ENCODE peak calls at places on chromosomes 3 and 15, in six cellular contexts. One of them, this sample, is unnamed.

GRCh38 chr3:37779289-37780152 is 82.2 kb upstream of the CTDSPL start:
- DNase-seq in NCI-H1417 treated with DMSO at 0.1 percent for 48 hours: no peak
- DNase-seq in activated CD4-positive, CD25-positive, alpha-beta regulatory T cell treated with anti-CD3 and anti-CD28 coated beads, Interleukin-2, amount 50 U/mL, for 16 hours: no peak
- DNase-seq in substantia nigra: peak
- DNase-seq in endothelial cell: peak
- DNase-seq in AG04449: peak
- DNase-seq in this sample: no peak

GRCh38 chr3:169914321-169914720 is 2.9 kb downstream of the SAMD7 start:
- DNase-seq in NCI-H1417 treated with DMSO at 0.1 percent for 48 hours: no peak
- DNase-seq in activated CD4-positive, CD25-positive, alpha-beta regulatory T cell treated with anti-CD3 and anti-CD28 coated beads, Interleukin-2, amount 50 U/mL, for 16 hours: no peak
- DNase-seq in substantia nigra: no peak
- DNase-seq in endothelial cell: no peak
- DNase-seq in AG04449: no peak
- DNase-seq in this sample: no peak

GRCh38 chr3:183410280-183410679 is 18.1 kb downstream of the MCF2L2 start:
- DNase-seq in NCI-H1417 treated with DMSO at 0.1 percent for 48 hours: no peak
- DNase-seq in activated CD4-positive, CD25-positive, alpha-beta regulatory T cell treated with anti-CD3 and anti-CD28 coated beads, Interleukin-2, amount 50 U/mL, for 16 hours: no peak
- DNase-seq in substantia nigra: no peak
- DNase-seq in endothelial cell: no peak
- DNase-seq in AG04449: no peak
- DNase-seq in this sample: no peak

GRCh38 chr15:42137461-42138261 is 18.8 kb downstream of the PLA2G4F start:
- DNase-seq in NCI-H1417 treated with DMSO at 0.1 percent for 48 hours: no peak
- DNase-seq in activated CD4-positive, CD25-positive, alpha-beta regulatory T cell treated with anti-CD3 and anti-CD28 coated beads, Interleukin-2, amount 50 U/mL, for 16 hours: no peak
- DNase-seq in substantia nigra: peak
- DNase-seq in endothelial cell: peak
- DNase-seq in AG04449: no peak
- DNase-seq in this sample: peak

GRCh38 chr15:51796777-51797474 is 32.5 kb upstream of the TMOD3 start:
- DNase-seq in NCI-H1417 treated with DMSO at 0.1 percent for 48 hours: no peak
- DNase-seq in activated CD4-positive, CD25-positive, alpha-beta regulatory T cell treated with anti-CD3 and anti-CD28 coated beads, Interleukin-2, amount 50 U/mL, for 16 hours: no peak
- DNase-seq in substantia nigra: no peak
- DNase-seq in endothelial cell: no peak
- DNase-seq in AG04449: no peak
- DNase-seq in this sample: no peak

GRCh38 chr15:87365221-87365620 is 891.3 kb downstream of the NTRK3 start:
- DNase-seq in NCI-H1417 treated with DMSO at 0.1 percent for 48 hours: no peak
- DNase-seq in activated CD4-positive, CD25-positive, alpha-beta regulatory T cell treated with anti-CD3 and anti-CD28 coated beads, Interleukin-2, amount 50 U/mL, for 16 hours: no peak
- DNase-seq in substantia nigra: no peak
- DNase-seq in endothelial cell: no peak
- DNase-seq in AG04449: peak
- DNase-seq in this sample: peak

GRCh38 chr15:78537266-78537665 is 3.0 kb upstream of the PSMA4 start:
- DNase-seq in NCI-H1417 treated with DMSO at 0.1 percent for 48 hours: no peak
- DNase-seq in activated CD4-positive, CD25-positive, alpha-beta regulatory T cell treated with anti-CD3 and anti-CD28 coated beads, Interleukin-2, amount 50 U/mL, for 16 hours: no peak
- DNase-seq in substantia nigra: no peak
- DNase-seq in endothelial cell: no peak
- DNase-seq in AG04449: no peak
- DNase-seq in this sample: no peak

GRCh38 chr3:156483426-156483825 is 71.5 kb downstream of the SSR3 start:
- DNase-seq in NCI-H1417 treated with DMSO at 0.1 percent for 48 hours: no peak
- DNase-seq in activated CD4-positive, CD25-positive, alpha-beta regulatory T cell treated with anti-CD3 and anti-CD28 coated beads, Interleukin-2, amount 50 U/mL, for 16 hours: peak
- DNase-seq in substantia nigra: no peak
- DNase-seq in endothelial cell: no peak
- DNase-seq in AG04449: no peak
- DNase-seq in this sample: peak

GRCh38 chr15:42890161-42890913 is 30.2 kb downstream of the TTBK2 start:
- DNase-seq in NCI-H1417 treated with DMSO at 0.1 percent for 48 hours: no peak
- DNase-seq in activated CD4-positive, CD25-positive, alpha-beta regulatory T cell treated with anti-CD3 and anti-CD28 coated beads, Interleukin-2, amount 50 U/mL, for 16 hours: no peak
- DNase-seq in substantia nigra: no peak
- DNase-seq in endothelial cell: no peak
- DNase-seq in AG04449: peak
- DNase-seq in this sample: peak

GRCh38 chr3:56783644-56784451 is 17.9 kb downstream of the ARHGEF3 start:
- DNase-seq in NCI-H1417 treated with DMSO at 0.1 percent for 48 hours: no peak
- DNase-seq in activated CD4-positive, CD25-positive, alpha-beta regulatory T cell treated with anti-CD3 and anti-CD28 coated beads, Interleukin-2, amount 50 U/mL, for 16 hours: peak
- DNase-seq in substantia nigra: peak
- DNase-seq in endothelial cell: no peak
- DNase-seq in AG04449: peak
- DNase-seq in this sample: no peak

GRCh38 chr3:169710619-169711018 is 47.1 kb upstream of the MECOM start:
- DNase-seq in NCI-H1417 treated with DMSO at 0.1 percent for 48 hours: no peak
- DNase-seq in activated CD4-positive, CD25-positive, alpha-beta regulatory T cell treated with anti-CD3 and anti-CD28 coated beads, Interleukin-2, amount 50 U/mL, for 16 hours: no peak
- DNase-seq in substantia nigra: no peak
- DNase-seq in endothelial cell: no peak
- DNase-seq in AG04449: no peak
- DNase-seq in this sample: no peak

GRCh38 chr15:29774900-29775299 is 47.4 kb downstream of the TJP1 start:
- DNase-seq in NCI-H1417 treated with DMSO at 0.1 percent for 48 hours: no peak
- DNase-seq in activated CD4-positive, CD25-positive, alpha-beta regulatory T cell treated with anti-CD3 and anti-CD28 coated beads, Interleukin-2, amount 50 U/mL, for 16 hours: no peak
- DNase-seq in substantia nigra: no peak
- DNase-seq in endothelial cell: no peak
- DNase-seq in AG04449: no peak
- DNase-seq in this sample: peak

GRCh38 chr3:107816082-107816481 is 274.7 kb downstream of the CD47 start:
- DNase-seq in NCI-H1417 treated with DMSO at 0.1 percent for 48 hours: no peak
- DNase-seq in activated CD4-positive, CD25-positive, alpha-beta regulatory T cell treated with anti-CD3 and anti-CD28 coated beads, Interleukin-2, amount 50 U/mL, for 16 hours: no peak
- DNase-seq in substantia nigra: no peak
- DNase-seq in endothelial cell: no peak
- DNase-seq in AG04449: no peak
- DNase-seq in this sample: no peak

GRCh38 chr3:52532517-52532837 is 1.2 kb downstream of the NT5DC2 start:
- DNase-seq in NCI-H1417 treated with DMSO at 0.1 percent for 48 hours: no peak
- DNase-seq in activated CD4-positive, CD25-positive, alpha-beta regulatory T cell treated with anti-CD3 and anti-CD28 coated beads, Interleukin-2, amount 50 U/mL, for 16 hours: no peak
- DNase-seq in substantia nigra: no peak
- DNase-seq in endothelial cell: peak
- DNase-seq in AG04449: no peak
- DNase-seq in this sample: peak

GRCh38 chr15:58179741-58180381 is 41.7 kb downstream of the AQP9 start:
- DNase-seq in NCI-H1417 treated with DMSO at 0.1 percent for 48 hours: no peak
- DNase-seq in activated CD4-positive, CD25-positive, alpha-beta regulatory T cell treated with anti-CD3 and anti-CD28 coated beads, Interleukin-2, amount 50 U/mL, for 16 hours: no peak
- DNase-seq in substantia nigra: no peak
- DNase-seq in endothelial cell: peak
- DNase-seq in AG04449: no peak
- DNase-seq in this sample: no peak

GRCh38 chr3:45547764-45548683 is 46.5 kb upstream of the LIMD1 start:
- DNase-seq in NCI-H1417 treated with DMSO at 0.1 percent for 48 hours: no peak
- DNase-seq in activated CD4-positive, CD25-positive, alpha-beta regulatory T cell treated with anti-CD3 and anti-CD28 coated beads, Interleukin-2, amount 50 U/mL, for 16 hours: no peak
- DNase-seq in substantia nigra: no peak
- DNase-seq in endothelial cell: no peak
- DNase-seq in AG04449: no peak
- DNase-seq in this sample: peak

GRCh38 chr3:78096488-78097255 is 1056.8 kb downstream of the ROBO2 start:
- DNase-seq in NCI-H1417 treated with DMSO at 0.1 percent for 48 hours: no peak
- DNase-seq in activated CD4-positive, CD25-positive, alpha-beta regulatory T cell treated with anti-CD3 and anti-CD28 coated beads, Interleukin-2, amount 50 U/mL, for 16 hours: no peak
- DNase-seq in substantia nigra: no peak
- DNase-seq in endothelial cell: no peak
- DNase-seq in AG04449: peak
- DNase-seq in this sample: no peak

GRCh38 chr15:57283774-57284508 is 92.4 kb upstream of the CGNL1 start:
- DNase-seq in NCI-H1417 treated with DMSO at 0.1 percent for 48 hours: no peak
- DNase-seq in activated CD4-positive, CD25-positive, alpha-beta regulatory T cell treated with anti-CD3 and anti-CD28 coated beads, Interleukin-2, amount 50 U/mL, for 16 hours: no peak
- DNase-seq in substantia nigra: no peak
- DNase-seq in endothelial cell: no peak
- DNase-seq in AG04449: no peak
- DNase-seq in this sample: no peak

GRCh38 chr3:147397155-147397888 is 9.0 kb downstream of the ZIC4 start:
- DNase-seq in NCI-H1417 treated with DMSO at 0.1 percent for 48 hours: no peak
- DNase-seq in activated CD4-positive, CD25-positive, alpha-beta regulatory T cell treated with anti-CD3 and anti-CD28 coated beads, Interleukin-2, amount 50 U/mL, for 16 hours: no peak
- DNase-seq in substantia nigra: peak
- DNase-seq in endothelial cell: peak
- DNase-seq in AG04449: no peak
- DNase-seq in this sample: no peak

GRCh38 chr3:126464494-126464893 is 11.2 kb downstream of the ZXDC start:
- DNase-seq in NCI-H1417 treated with DMSO at 0.1 percent for 48 hours: no peak
- DNase-seq in activated CD4-positive, CD25-positive, alpha-beta regulatory T cell treated with anti-CD3 and anti-CD28 coated beads, Interleukin-2, amount 50 U/mL, for 16 hours: no peak
- DNase-seq in substantia nigra: no peak
- DNase-seq in endothelial cell: no peak
- DNase-seq in AG04449: no peak
- DNase-seq in this sample: no peak

GRCh38 chr3:36476274-36476942 is 96.1 kb downstream of the STAC start:
- DNase-seq in NCI-H1417 treated with DMSO at 0.1 percent for 48 hours: no peak
- DNase-seq in activated CD4-positive, CD25-positive, alpha-beta regulatory T cell treated with anti-CD3 and anti-CD28 coated beads, Interleukin-2, amount 50 U/mL, for 16 hours: no peak
- DNase-seq in substantia nigra: no peak
- DNase-seq in endothelial cell: no peak
- DNase-seq in AG04449: no peak
- DNase-seq in this sample: no peak

GRCh38 chr3:109257269-109257668 is 59.0 kb downstream of the DPPA2 start:
- DNase-seq in NCI-H1417 treated with DMSO at 0.1 percent for 48 hours: no peak
- DNase-seq in activated CD4-positive, CD25-positive, alpha-beta regulatory T cell treated with anti-CD3 and anti-CD28 coated beads, Interleukin-2, amount 50 U/mL, for 16 hours: no peak
- DNase-seq in substantia nigra: no peak
- DNase-seq in endothelial cell: no peak
- DNase-seq in AG04449: no peak
- DNase-seq in this sample: no peak

GRCh38 chr3:132838477-132838876 is 116.3 kb upstream of the NPHP3 start:
- DNase-seq in NCI-H1417 treated with DMSO at 0.1 percent for 48 hours: no peak
- DNase-seq in activated CD4-positive, CD25-positive, alpha-beta regulatory T cell treated with anti-CD3 and anti-CD28 coated beads, Interleukin-2, amount 50 U/mL, for 16 hours: no peak
- DNase-seq in substantia nigra: no peak
- DNase-seq in endothelial cell: no peak
- DNase-seq in AG04449: no peak
- DNase-seq in this sample: no peak

GRCh38 chr3:42654331-42655201 is 1.1 kb downstream of the ZBTB47 start:
- DNase-seq in NCI-H1417 treated with DMSO at 0.1 percent for 48 hours: no peak
- DNase-seq in activated CD4-positive, CD25-positive, alpha-beta regulatory T cell treated with anti-CD3 and anti-CD28 coated beads, Interleukin-2, amount 50 U/mL, for 16 hours: no peak
- DNase-seq in substantia nigra: peak
- DNase-seq in endothelial cell: peak
- DNase-seq in AG04449: no peak
- DNase-seq in this sample: peak

GRCh38 chr3:41267975-41268640 is 68.8 kb downstream of the CTNNB1 start:
- DNase-seq in NCI-H1417 treated with DMSO at 0.1 percent for 48 hours: no peak
- DNase-seq in activated CD4-positive, CD25-positive, alpha-beta regulatory T cell treated with anti-CD3 and anti-CD28 coated beads, Interleukin-2, amount 50 U/mL, for 16 hours: no peak
- DNase-seq in substantia nigra: no peak
- DNase-seq in endothelial cell: no peak
- DNase-seq in AG04449: peak
- DNase-seq in this sample: peak

GRCh38 chr3:24400450-24400849 is 94.2 kb downstream of the THRB start:
- DNase-seq in NCI-H1417 treated with DMSO at 0.1 percent for 48 hours: peak
- DNase-seq in activated CD4-positive, CD25-positive, alpha-beta regulatory T cell treated with anti-CD3 and anti-CD28 coated beads, Interleukin-2, amount 50 U/mL, for 16 hours: no peak
- DNase-seq in substantia nigra: no peak
- DNase-seq in endothelial cell: no peak
- DNase-seq in AG04449: no peak
- DNase-seq in this sample: no peak

GRCh38 chr3:17730318-17730967 is 12.0 kb downstream of the TBC1D5 start:
- DNase-seq in NCI-H1417 treated with DMSO at 0.1 percent for 48 hours: no peak
- DNase-seq in activated CD4-positive, CD25-positive, alpha-beta regulatory T cell treated with anti-CD3 and anti-CD28 coated beads, Interleukin-2, amount 50 U/mL, for 16 hours: no peak
- DNase-seq in substantia nigra: no peak
- DNase-seq in endothelial cell: no peak
- DNase-seq in AG04449: peak
- DNase-seq in this sample: peak

GRCh38 chr3:66035763-66036477 is 2.8 kb downstream of the MAGI1 start:
- DNase-seq in NCI-H1417 treated with DMSO at 0.1 percent for 48 hours: no peak
- DNase-seq in activated CD4-positive, CD25-positive, alpha-beta regulatory T cell treated with anti-CD3 and anti-CD28 coated beads, Interleukin-2, amount 50 U/mL, for 16 hours: no peak
- DNase-seq in substantia nigra: no peak
- DNase-seq in endothelial cell: no peak
- DNase-seq in AG04449: no peak
- DNase-seq in this sample: no peak